ENCODE peak calls at places on chromosomes 6 and 20, in five cellular contexts. P is endodermal cell, E is osteocyte, X is IMR-90, D is AG10803. K is an unnamed sample.

GRCh38 chr6:134426623-134427022 is 108.7 kb upstream of the SGK1 start:
- DNase-seq in P (no peak), E (no peak), X (no peak), D (no peak), K (no peak)

GRCh38 chr6:118890997-118891790 is 2.8 kb upstream of the ASF1A start:
- DNase-seq in P (no peak), E (no peak), X (no peak), D (no peak), K (no peak)

GRCh38 chr6:56659721-56660373 is 17.2 kb upstream of the DST start:
- DNase-seq in P (peak), E (no peak), X (no peak), D (no peak), K (no peak)

GRCh38 chr6:56767892-56768531 is 125.3 kb upstream of the DST start:
- DNase-seq in P (no peak), E (no peak), X (no peak), D (no peak), K (no peak)

GRCh38 chr20:4836935-4837334 is 115.2 kb downstream of the PRND start:
- DNase-seq in P (no peak), E (no peak), X (no peak), D (peak), K (no peak)

GRCh38 chr6:3075522-3076113 is 7.3 kb downstream of the RIPK1 start:
- DNase-seq in P (no peak), E (no peak), X (no peak), D (peak), K (no peak)

GRCh38 chr6:107801195-107801594 is 22.9 kb downstream of the SCML4 start:
- DNase-seq in P (peak), E (peak), X (no peak), D (no peak), K (no peak)

GRCh38 chr6:126030045-126030444 is 43.7 kb downstream of the TRMT11 start:
- DNase-seq in P (no peak), E (no peak), X (peak), D (no peak), K (no peak)

GRCh38 chr6:105042648-105043047 is 85.7 kb downstream of the LIN28B start:
- DNase-seq in P (no peak), E (no peak), X (no peak), D (no peak), K (no peak)

GRCh38 chr20:40459299-40459698 is 229.7 kb downstream of the MAFB start:
- DNase-seq in P (no peak), E (no peak), X (no peak), D (no peak), K (no peak)

GRCh38 chr6:110554441-110554840 is 78.0 kb upstream of the SLC22A16 start:
- DNase-seq in P (no peak), E (no peak), X (no peak), D (no peak), K (no peak)

GRCh38 chr6:53483423-53484353 is 61.2 kb downstream of the GCLC start:
- DNase-seq in P (no peak), E (no peak), X (no peak), D (no peak), K (no peak)

GRCh38 chr6:85458782-85459181 is 8.9 kb downstream of the NT5E start:
- DNase-seq in P (peak), E (no peak), X (no peak), D (peak), K (no peak)

GRCh38 chr20:37911838-37912273 is 8.9 kb downstream of the VSTM2L start:
- DNase-seq in P (peak), E (no peak), X (peak), D (peak), K (peak)

GRCh38 chr6:145275019-145275418 is 460.3 kb downstream of the EPM2A start:
- DNase-seq in P (no peak), E (no peak), X (no peak), D (no peak), K (no peak)

GRCh38 chr6:140627002-140627401 is 1252.6 kb upstream of the CITED2 start:
- DNase-seq in P (no peak), E (no peak), X (no peak), D (no peak), K (no peak)

GRCh38 chr6:83536034-83536646 is 23.8 kb downstream of the PRSS35 start:
- DNase-seq in P (peak), E (no peak), X (peak), D (peak), K (no peak)

GRCh38 chr20:50336631-50337030 is 146.0 kb downstream of the CEBPB start:
- DNase-seq in P (no peak), E (no peak), X (peak), D (peak), K (no peak)

GRCh38 chr6:152273638-152274037 is 363.5 kb downstream of the SYNE1 start:
- DNase-seq in P (peak), E (no peak), X (no peak), D (peak), K (no peak)

GRCh38 chr6:87697581-87698552 is 4.2 kb downstream of the AKIRIN2 start:
- DNase-seq in P (no peak), E (no peak), X (peak), D (peak), K (no peak)

GRCh38 chr6:72650081-72650745 is 28.3 kb downstream of the KCNQ5 start:
- DNase-seq in P (no peak), E (no peak), X (peak), D (no peak), K (no peak)

GRCh38 chr6:11202513-11203305 is 29.8 kb downstream of the NEDD9 start:
- DNase-seq in P (peak), E (no peak), X (peak), D (peak), K (no peak)

GRCh38 chr6:87558446-87558845 is 31.3 kb downstream of the RARS2 start:
- DNase-seq in P (no peak), E (no peak), X (peak), D (no peak), K (no peak)

GRCh38 chr6:32148722-32149576 is 2.8 kb downstream of the PRRT1 start:
- DNase-seq in P (peak), E (no peak), X (no peak), D (no peak), K (no peak)

GRCh38 chr20:13432126-13432525 is 206.6 kb downstream of the TASP1 start:
- DNase-seq in P (no peak), E (no peak), X (no peak), D (no peak), K (no peak)

GRCh38 chr6:35026434-35027222 is 114.5 kb downstream of the TCP11 start:
- DNase-seq in P (no peak), E (no peak), X (no peak), D (no peak), K (no peak)

GRCh38 chr6:34593741-34594140 is 37.6 kb upstream of the SPDEF start:
- DNase-seq in P (peak), E (no peak), X (no peak), D (no peak), K (no peak)

GRCh38 chr6:36319436-36319762 is 17.3 kb downstream of the BNIP5 start:
- DNase-seq in P (no peak), E (no peak), X (no peak), D (no peak), K (no peak)

DNA sequence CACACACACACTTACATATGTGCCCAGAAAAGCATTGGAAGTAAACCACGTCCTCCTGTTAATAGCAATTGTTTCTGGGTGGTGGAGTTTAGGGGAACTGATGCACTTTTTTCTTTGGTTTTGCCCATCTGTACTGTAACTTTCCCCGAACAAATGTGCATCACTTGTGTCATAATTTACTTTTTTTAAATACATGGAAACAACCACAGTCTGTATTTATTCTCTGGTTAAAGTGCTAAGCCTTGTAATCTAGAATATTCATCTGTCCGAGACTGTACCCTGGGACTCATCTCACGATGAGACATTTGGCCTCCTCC is 61.5 kb upstream of the CD93 start:
- DNase-seq in P (no peak), E (no peak), X (no peak), D (no peak), K (no peak)
- TF ChIP-seq CTCF in P (no peak), E (no peak), X (no peak), D (no peak), K (no peak)

GRCh38 chr6:52162940-52163908 is 23.0 kb upstream of the IL17A start:
- DNase-seq in P (no peak), E (no peak), X (peak), D (peak), K (no peak)
- TF ChIP-seq CTCF in P (peak), E (peak), X (peak), D (peak), K (no peak)

DNA sequence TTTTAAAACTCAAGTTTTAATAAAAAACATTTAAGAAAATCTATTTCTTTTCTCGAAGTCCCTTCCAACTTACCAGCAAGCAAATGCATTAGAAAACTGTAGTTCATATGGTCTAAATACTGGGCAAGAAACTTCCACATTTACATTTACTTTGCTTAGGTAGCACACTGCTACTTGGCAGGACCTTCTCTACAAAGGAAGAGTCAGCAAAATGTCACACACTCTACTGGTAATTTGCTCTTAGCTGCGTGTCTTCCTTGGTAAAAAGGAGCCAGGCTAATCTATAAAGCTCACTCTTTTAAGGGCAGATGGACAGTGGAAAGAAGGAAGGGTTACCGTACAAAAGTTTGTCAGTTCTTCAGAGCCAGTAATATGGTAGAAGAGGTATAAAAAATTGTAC is 45.7 kb downstream of the MAP3K7 start:
- DNase-seq in P (no peak), E (no peak), X (no peak), D (no peak), K (no peak)
- TF ChIP-seq CTCF in P (no peak), E (no peak), X (no peak), D (no peak), K (no peak)

GRCh38 chr6:40763001-40763400 is 175.8 kb upstream of the LRFN2 start:
- DNase-seq in P (no peak), E (no peak), X (no peak), D (no peak), K (no peak)
- TF ChIP-seq CTCF in P (no peak), E (no peak), X (no peak), D (no peak), K (no peak)

DNA sequence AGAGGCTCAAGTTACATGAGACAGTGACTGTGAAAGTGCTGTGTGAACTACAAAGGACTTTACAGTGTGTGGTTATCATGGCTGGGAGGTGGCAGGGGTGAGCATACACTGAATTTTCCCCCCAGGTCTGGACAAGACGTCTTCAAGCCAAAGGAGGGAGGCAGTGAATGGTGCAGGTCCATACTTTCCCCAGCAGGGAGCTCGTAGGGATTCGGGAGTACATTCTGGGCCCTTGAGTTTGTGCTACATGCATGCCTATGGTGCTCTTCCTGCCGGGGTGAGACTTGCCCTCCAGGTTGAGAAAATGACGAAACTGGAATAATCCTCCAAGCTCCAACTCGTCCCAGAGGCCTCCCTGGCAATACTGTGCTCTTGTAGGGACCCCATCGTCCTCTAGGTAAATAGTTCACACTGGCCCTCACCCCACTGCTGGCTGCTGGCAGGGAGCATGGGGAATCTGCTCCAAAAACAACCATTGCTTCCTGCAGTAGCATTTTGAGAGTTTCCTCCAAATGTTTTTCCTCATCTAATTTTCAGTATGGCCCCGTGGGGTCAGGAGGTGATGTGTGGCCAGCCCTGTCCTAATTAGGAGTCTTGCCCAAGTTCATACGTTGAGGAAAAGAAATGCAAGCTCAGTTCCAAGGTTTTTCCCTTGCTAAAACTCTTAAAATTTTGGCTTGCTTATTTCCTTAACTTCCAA is 57.6 kb downstream of the ZNF831 start:
- DNase-seq in P (peak), E (no peak), X (no peak), D (peak), K (no peak)
- TF ChIP-seq CTCF in P (peak), E (no peak), X (no peak), D (peak), K (no peak)